ENCODE peak calls at places on chromosome 15, in seven cellular contexts. One of them, this sample, is unnamed.

GRCh38 chr15:65363306-65363705 is 14.5 kb downstream of the IGDCC3 start:
- DNase-seq in A549: no peak
- DNase-seq in activated CD4-positive, alpha-beta T cell treated with anti-CD3 and anti-CD28 coated beads, Interleukin-2, amount 50 U/mL, for 24 hours: no peak
- DNase-seq in AG09309: no peak
- DNase-seq in uterus: no peak
- DNase-seq in fibroblast of the aortic adventitia: no peak
- DNase-seq in tibial artery: no peak
- DNase-seq in this sample: no peak

GRCh38 chr15:99108993-99109392 is 4.1 kb downstream of the SYNM start:
- DNase-seq in activated CD4-positive, alpha-beta T cell treated with anti-CD3 and anti-CD28 coated beads, Interleukin-2, amount 50 U/mL, for 24 hours: no peak
- DNase-seq in uterus: no peak
- DNase-seq in tibial artery: no peak
- DNase-seq in AG09309: no peak
- DNase-seq in fibroblast of the aortic adventitia: no peak
- DNase-seq in A549: no peak
- DNase-seq in this sample: no peak

GRCh38 chr15:77025066-77025435 is 30.1 kb downstream of the PSTPIP1 start:
- DNase-seq in uterus: peak
- DNase-seq in A549: no peak
- DNase-seq in AG09309: no peak
- DNase-seq in activated CD4-positive, alpha-beta T cell treated with anti-CD3 and anti-CD28 coated beads, Interleukin-2, amount 50 U/mL, for 24 hours: no peak
- DNase-seq in tibial artery: no peak
- DNase-seq in fibroblast of the aortic adventitia: no peak
- DNase-seq in this sample: no peak

GRCh38 chr15:86336051-86336788 is 256.5 kb downstream of the AGBL1 start:
- DNase-seq in AG09309: no peak
- DNase-seq in activated CD4-positive, alpha-beta T cell treated with anti-CD3 and anti-CD28 coated beads, Interleukin-2, amount 50 U/mL, for 24 hours: no peak
- DNase-seq in uterus: no peak
- DNase-seq in fibroblast of the aortic adventitia: peak
- DNase-seq in A549: no peak
- DNase-seq in tibial artery: no peak
- DNase-seq in this sample: no peak

GRCh38 chr15:70653426-70653825 is 109.9 kb downstream of the UACA start:
- DNase-seq in activated CD4-positive, alpha-beta T cell treated with anti-CD3 and anti-CD28 coated beads, Interleukin-2, amount 50 U/mL, for 24 hours: no peak
- DNase-seq in uterus: no peak
- DNase-seq in A549: no peak
- DNase-seq in tibial artery: no peak
- DNase-seq in AG09309: no peak
- DNase-seq in fibroblast of the aortic adventitia: no peak
- DNase-seq in this sample: no peak

GRCh38 chr15:66815322-66815721 is 113.3 kb downstream of the SMAD6 start:
- DNase-seq in tibial artery: no peak
- DNase-seq in activated CD4-positive, alpha-beta T cell treated with anti-CD3 and anti-CD28 coated beads, Interleukin-2, amount 50 U/mL, for 24 hours: no peak
- DNase-seq in AG09309: peak
- DNase-seq in A549: no peak
- DNase-seq in uterus: no peak
- DNase-seq in fibroblast of the aortic adventitia: peak
- DNase-seq in this sample: peak

GRCh38 chr15:65612949-65613348 is 2.0 kb upstream of the INTS14 start:
- DNase-seq in AG09309: no peak
- DNase-seq in uterus: no peak
- DNase-seq in fibroblast of the aortic adventitia: no peak
- DNase-seq in tibial artery: no peak
- DNase-seq in A549: no peak
- DNase-seq in activated CD4-positive, alpha-beta T cell treated with anti-CD3 and anti-CD28 coated beads, Interleukin-2, amount 50 U/mL, for 24 hours: no peak
- DNase-seq in this sample: no peak

GRCh38 chr15:42578984-42579537 is 3.7 kb downstream of the STARD9 start:
- DNase-seq in tibial artery: no peak
- DNase-seq in AG09309: no peak
- DNase-seq in uterus: no peak
- DNase-seq in A549: no peak
- DNase-seq in activated CD4-positive, alpha-beta T cell treated with anti-CD3 and anti-CD28 coated beads, Interleukin-2, amount 50 U/mL, for 24 hours: no peak
- DNase-seq in fibroblast of the aortic adventitia: no peak
- DNase-seq in this sample: no peak

GRCh38 chr15:101255066-101255415 is 3.2 kb upstream of the CHSY1 start:
- DNase-seq in A549: no peak
- DNase-seq in activated CD4-positive, alpha-beta T cell treated with anti-CD3 and anti-CD28 coated beads, Interleukin-2, amount 50 U/mL, for 24 hours: no peak
- DNase-seq in tibial artery: no peak
- DNase-seq in fibroblast of the aortic adventitia: no peak
- DNase-seq in AG09309: no peak
- DNase-seq in uterus: no peak
- DNase-seq in this sample: no peak

GRCh38 chr15:67164401-67164791 is 90.1 kb downstream of the AAGAB start:
- DNase-seq in A549: no peak
- DNase-seq in tibial artery: no peak
- DNase-seq in AG09309: no peak
- DNase-seq in fibroblast of the aortic adventitia: peak
- DNase-seq in activated CD4-positive, alpha-beta T cell treated with anti-CD3 and anti-CD28 coated beads, Interleukin-2, amount 50 U/mL, for 24 hours: no peak
- DNase-seq in uterus: no peak
- DNase-seq in this sample: no peak

GRCh38 chr15:57012557-57012956 is 94.1 kb downstream of the TCF12 start:
- DNase-seq in uterus: no peak
- DNase-seq in activated CD4-positive, alpha-beta T cell treated with anti-CD3 and anti-CD28 coated beads, Interleukin-2, amount 50 U/mL, for 24 hours: no peak
- DNase-seq in tibial artery: no peak
- DNase-seq in fibroblast of the aortic adventitia: no peak
- DNase-seq in AG09309: no peak
- DNase-seq in A549: no peak
- DNase-seq in this sample: no peak

GRCh38 chr15:77031376-77032050 is 36.6 kb downstream of the PSTPIP1 start:
- DNase-seq in uterus: peak
- DNase-seq in AG09309: no peak
- DNase-seq in tibial artery: no peak
- DNase-seq in fibroblast of the aortic adventitia: no peak
- DNase-seq in activated CD4-positive, alpha-beta T cell treated with anti-CD3 and anti-CD28 coated beads, Interleukin-2, amount 50 U/mL, for 24 hours: no peak
- DNase-seq in A549: no peak
- DNase-seq in this sample: no peak

GRCh38 chr15:81575436-81576123 is 201.6 kb upstream of the TMC3 start:
- DNase-seq in tibial artery: no peak
- DNase-seq in activated CD4-positive, alpha-beta T cell treated with anti-CD3 and anti-CD28 coated beads, Interleukin-2, amount 50 U/mL, for 24 hours: no peak
- DNase-seq in uterus: no peak
- DNase-seq in AG09309: no peak
- DNase-seq in A549: no peak
- DNase-seq in fibroblast of the aortic adventitia: no peak
- DNase-seq in this sample: peak